ENCODE peak calls at places on chromosomes 1 and 21, in eight cellular contexts. One of them, this sample, is unnamed.

GRCh38 chr1:205375816-205376545 is 19.3 kb upstream of the KLHDC8A start:
- DNase-seq in WTC11: peak
- DNase-seq in uterus: peak
- DNase-seq in nucleus accumbens: no peak
- DNase-seq in HT1080: peak
- DNase-seq in H9: peak
- DNase-seq in astrocyte of the spinal cord: peak
- DNase-seq in AG09309: no peak
- DNase-seq in this sample: peak

GRCh38 chr1:5973771-5974170 is 18.5 kb downstream of the NPHP4 start:
- DNase-seq in astrocyte of the spinal cord: peak
- DNase-seq in WTC11: peak
- DNase-seq in H9: peak
- DNase-seq in nucleus accumbens: no peak
- DNase-seq in AG09309: no peak
- DNase-seq in uterus: no peak
- DNase-seq in HT1080: no peak
- DNase-seq in this sample: peak

GRCh38 chr1:55210990-55211389 is 4.2 kb downstream of the USP24 start:
- DNase-seq in uterus: no peak
- DNase-seq in nucleus accumbens: no peak
- DNase-seq in WTC11: no peak
- DNase-seq in H9: no peak
- DNase-seq in AG09309: no peak
- DNase-seq in HT1080: no peak
- DNase-seq in astrocyte of the spinal cord: no peak
- DNase-seq in this sample: no peak

GRCh38 chr1:20551945-20552727 is at the start of gene FAM43B:
- DNase-seq in H9: peak
- DNase-seq in HT1080: no peak
- DNase-seq in AG09309: no peak
- DNase-seq in nucleus accumbens: no peak
- DNase-seq in uterus: peak
- DNase-seq in astrocyte of the spinal cord: no peak
- DNase-seq in WTC11: peak
- DNase-seq in this sample: peak

GRCh38 chr1:27658951-27659496 is 13.0 kb downstream of the IFI6 start:
- DNase-seq in astrocyte of the spinal cord: peak
- DNase-seq in WTC11: no peak
- DNase-seq in uterus: no peak
- DNase-seq in AG09309: no peak
- DNase-seq in HT1080: peak
- DNase-seq in H9: peak
- DNase-seq in nucleus accumbens: no peak
- DNase-seq in this sample: no peak

GRCh38 chr1:223702735-223703667 is 9.3 kb upstream of the CAPN2 start:
- DNase-seq in HT1080: peak
- DNase-seq in uterus: no peak
- DNase-seq in nucleus accumbens: no peak
- DNase-seq in WTC11: no peak
- DNase-seq in AG09309: no peak
- DNase-seq in H9: no peak
- DNase-seq in astrocyte of the spinal cord: peak
- DNase-seq in this sample: no peak

GRCh38 chr1:235093013-235093618 is 35.5 kb downstream of the TOMM20 start:
- DNase-seq in H9: peak
- DNase-seq in AG09309: no peak
- DNase-seq in nucleus accumbens: no peak
- DNase-seq in WTC11: peak
- DNase-seq in HT1080: peak
- DNase-seq in astrocyte of the spinal cord: peak
- DNase-seq in uterus: no peak
- DNase-seq in this sample: peak

GRCh38 chr1:94115254-94115899 is 5.6 kb downstream of the ABCA4 start:
- DNase-seq in uterus: no peak
- DNase-seq in HT1080: no peak
- DNase-seq in AG09309: no peak
- DNase-seq in WTC11: no peak
- DNase-seq in nucleus accumbens: no peak
- DNase-seq in H9: no peak
- DNase-seq in astrocyte of the spinal cord: no peak
- DNase-seq in this sample: no peak

GRCh38 chr1:229717774-229718173 is 91.7 kb downstream of the URB2 start:
- DNase-seq in AG09309: no peak
- DNase-seq in HT1080: peak
- DNase-seq in WTC11: no peak
- DNase-seq in H9: no peak
- DNase-seq in nucleus accumbens: no peak
- DNase-seq in uterus: no peak
- DNase-seq in astrocyte of the spinal cord: no peak
- DNase-seq in this sample: no peak

GRCh38 chr1:31038360-31038759 is 27.2 kb downstream of the PUM1 start:
- DNase-seq in AG09309: peak
- DNase-seq in uterus: no peak
- DNase-seq in HT1080: no peak
- DNase-seq in H9: no peak
- DNase-seq in astrocyte of the spinal cord: peak
- DNase-seq in nucleus accumbens: no peak
- DNase-seq in WTC11: no peak
- DNase-seq in this sample: no peak

GRCh38 chr1:51330331-51331201 is at the start of gene TTC39A:
- DNase-seq in uterus: no peak
- DNase-seq in nucleus accumbens: no peak
- DNase-seq in HT1080: no peak
- DNase-seq in AG09309: no peak
- DNase-seq in WTC11: no peak
- DNase-seq in astrocyte of the spinal cord: no peak
- DNase-seq in H9: no peak
- DNase-seq in this sample: no peak

GRCh38 chr1:228514421-228514820 is 27.2 kb downstream of the RNF187 start:
- DNase-seq in WTC11: no peak
- DNase-seq in AG09309: no peak
- DNase-seq in nucleus accumbens: no peak
- DNase-seq in uterus: no peak
- DNase-seq in H9: no peak
- DNase-seq in HT1080: no peak
- DNase-seq in astrocyte of the spinal cord: no peak
- DNase-seq in this sample: no peak

GRCh38 chr1:177632923-177633322 is 336.9 kb downstream of the SEC16B start:
- DNase-seq in AG09309: no peak
- DNase-seq in nucleus accumbens: no peak
- DNase-seq in astrocyte of the spinal cord: no peak
- DNase-seq in uterus: no peak
- DNase-seq in H9: no peak
- DNase-seq in WTC11: no peak
- DNase-seq in HT1080: no peak
- DNase-seq in this sample: no peak

GRCh38 chr1:35691571-35692220 is 27.0 kb downstream of the C1orf216 start:
- DNase-seq in AG09309: no peak
- DNase-seq in H9: no peak
- DNase-seq in WTC11: no peak
- DNase-seq in nucleus accumbens: no peak
- DNase-seq in uterus: no peak
- DNase-seq in astrocyte of the spinal cord: no peak
- DNase-seq in HT1080: no peak
- DNase-seq in this sample: no peak

GRCh38 chr1:156859523-156860112 is 701 bp upstream of the INSRR start:
- DNase-seq in astrocyte of the spinal cord: peak
- DNase-seq in uterus: no peak
- DNase-seq in WTC11: no peak
- DNase-seq in H9: peak
- DNase-seq in HT1080: no peak
- DNase-seq in AG09309: no peak
- DNase-seq in nucleus accumbens: no peak
- DNase-seq in this sample: no peak

GRCh38 chr1:41621791-41622190 is 137.3 kb upstream of the EDN2 start:
- DNase-seq in uterus: no peak
- DNase-seq in HT1080: no peak
- DNase-seq in H9: no peak
- DNase-seq in WTC11: no peak
- DNase-seq in nucleus accumbens: no peak
- DNase-seq in astrocyte of the spinal cord: no peak
- DNase-seq in AG09309: no peak
- DNase-seq in this sample: no peak

GRCh38 chr1:1462318-1462966 is 9.1 kb upstream of the ATAD3B start:
- DNase-seq in nucleus accumbens: no peak
- DNase-seq in uterus: no peak
- DNase-seq in AG09309: no peak
- DNase-seq in astrocyte of the spinal cord: no peak
- DNase-seq in WTC11: no peak
- DNase-seq in H9: no peak
- DNase-seq in HT1080: peak
- DNase-seq in this sample: no peak

GRCh38 chr21:17548262-17548661 is 35.4 kb downstream of the CXADR start:
- DNase-seq in astrocyte of the spinal cord: no peak
- DNase-seq in nucleus accumbens: no peak
- DNase-seq in uterus: no peak
- DNase-seq in H9: no peak
- DNase-seq in WTC11: no peak
- DNase-seq in AG09309: no peak
- DNase-seq in HT1080: no peak
- DNase-seq in this sample: no peak

GRCh38 chr21:15552914-15553491 is 176.8 kb upstream of the USP25 start:
- DNase-seq in AG09309: no peak
- DNase-seq in HT1080: no peak
- DNase-seq in uterus: no peak
- DNase-seq in WTC11: no peak
- DNase-seq in nucleus accumbens: no peak
- DNase-seq in H9: no peak
- DNase-seq in astrocyte of the spinal cord: peak
- DNase-seq in this sample: no peak

GRCh38 chr1:7387053-7387861 is 383.8 kb upstream of the VAMP3 start:
- DNase-seq in uterus: peak
- DNase-seq in nucleus accumbens: no peak
- DNase-seq in WTC11: no peak
- DNase-seq in AG09309: no peak
- DNase-seq in HT1080: no peak
- DNase-seq in astrocyte of the spinal cord: no peak
- DNase-seq in H9: peak
- DNase-seq in this sample: no peak

GRCh38 chr1:223374064-223374610 is 10.2 kb upstream of the SUSD4 start:
- DNase-seq in astrocyte of the spinal cord: no peak
- DNase-seq in WTC11: no peak
- DNase-seq in uterus: no peak
- DNase-seq in AG09309: no peak
- DNase-seq in H9: no peak
- DNase-seq in nucleus accumbens: no peak
- DNase-seq in HT1080: no peak
- DNase-seq in this sample: no peak

This sample was measured in hippocampal formation.